ENCODE peak calls at places on chromosome 17, in five cellular contexts. H is naive thymus-derived CD4-positive, alpha-beta T cell; U is right cardiac atrium; J is PC-9; I is RWPE2. M is an unnamed sample.

GRCh38 chr17:1002771-1003555 is 6.0 kb downstream of the TIMM22 start:
- DNase-seq in H (no peak), U (peak; percentile 79), J (no peak), I (no peak), M (no peak)

GRCh38 chr17:42773290-42774035 is at the start of gene VPS25:
- DNase-seq in H (peak; percentile 73), U (peak; percentile 91), J (peak; percentile 65), I (no peak), M (peak; percentile 72)

GRCh38 chr17:73126716-73127473 is 34.4 kb upstream of the SLC39A11 start:
- DNase-seq in H (no peak), U (no peak), J (no peak), I (no peak), M (no peak)

GRCh38 chr17:12691173-12691572 is 25.5 kb downstream of the MYOCD start:
- DNase-seq in H (no peak), U (no peak), J (no peak), I (no peak), M (no peak)

GRCh38 chr17:74842599-74843351 is 16.9 kb downstream of the GRIN2C start:
- DNase-seq in H (no peak), U (peak; percentile 95), J (peak; percentile 74), I (no peak), M (no peak)

GRCh38 chr17:47896672-47897490 is 845 bp downstream of the SP2 start:
- DNase-seq in H (no peak), U (no peak), J (no peak), I (no peak), M (no peak)

GRCh38 chr17:27283057-27283456 is 10.9 kb upstream of the WSB1 start:
- DNase-seq in H (no peak), U (no peak), J (no peak), I (no peak), M (no peak)

GRCh38 chr17:28385037-28385797 is 13.7 kb downstream of the SARM1 start:
- DNase-seq in H (no peak), U (peak; percentile 61), J (peak; percentile 66), I (peak; percentile 38), M (no peak)

GRCh38 chr17:57672205-57672632 is 72.9 kb downstream of the CCDC182 start:
- DNase-seq in H (no peak), U (no peak), J (no peak), I (no peak), M (peak; percentile 76)

GRCh38 chr17:76467366-76467765 is at the start of gene AANAT:
- DNase-seq in H (no peak), U (peak; percentile 55), J (no peak), I (no peak), M (no peak)

GRCh38 chr17:50956750-50957523 is 90.8 kb upstream of the TOB1 start:
- DNase-seq in H (peak; percentile 58), U (peak; percentile 89), J (peak; percentile 58), I (no peak), M (peak; percentile 54)

GRCh38 chr17:28598799-28599310 is at the start of gene SPAG5:
- DNase-seq in H (peak; percentile 93), U (peak; percentile 98), J (peak; percentile 93), I (peak; percentile 93), M (peak; percentile 94)

GRCh38 chr17:40529991-40530390 is 28.6 kb upstream of the TNS4 start:
- DNase-seq in H (no peak), U (no peak), J (no peak), I (peak; percentile 10), M (no peak)

GRCh38 chr17:305090-305976 is 47.3 kb downstream of the RPH3AL start:
- DNase-seq in H (no peak), U (peak; percentile 66), J (no peak), I (peak; percentile 36), M (peak; percentile 39)

GRCh38 chr17:28615260-28615940 is 1.4 kb upstream of the RSKR start:
- DNase-seq in H (no peak), U (no peak), J (no peak), I (no peak), M (no peak)

GRCh38 chr17:44389723-44390202 is 314 bp upstream of the ITGA2B start:
- DNase-seq in H (no peak), U (no peak), J (no peak), I (no peak), M (no peak)

GRCh38 chr17:43967251-43967875 is 13.6 kb upstream of the PYY start:
- DNase-seq in H (no peak), U (no peak), J (no peak), I (no peak), M (no peak)

GRCh38 chr17:54898576-54898975 is 2.1 kb upstream of the TOM1L1 start:
- DNase-seq in H (no peak), U (no peak), J (no peak), I (no peak), M (no peak)

GRCh38 chr17:17836818-17837379 is at the start of gene SREBF1:
- DNase-seq in H (peak; percentile 46), U (peak; percentile 87), J (peak; percentile 72), I (no peak), M (peak; percentile 64)

GRCh38 chr17:77390870-77391269 is 250.1 kb downstream of the SEC14L1 start:
- DNase-seq in H (no peak), U (no peak), J (no peak), I (no peak), M (no peak)

GRCh38 chr17:72456026-72456569 is 335.3 kb downstream of the SOX9 start:
- DNase-seq in H (no peak), U (no peak), J (peak; percentile 86), I (no peak), M (no peak)

GRCh38 chr17:81832608-81833159 is 407 bp downstream of the MCRIP1 start:
- DNase-seq in H (peak; percentile 24), U (peak; percentile 71), J (no peak), I (peak; percentile 74), M (peak; percentile 33)

GRCh38 chr17:4849011-4849536 is 15.9 kb downstream of the MINK1 start:
- DNase-seq in H (no peak), U (no peak), J (peak; percentile 92), I (peak; percentile 85), M (no peak)

GRCh38 chr17:80943346-80944145 is 48.1 kb upstream of the CHMP6 start:
- DNase-seq in H (no peak), U (peak; percentile 43), J (no peak), I (peak; percentile 44), M (no peak)

GRCh38 chr17:50532452-50533024 is at the start of gene EPN3:
- DNase-seq in H (no peak), U (no peak), J (peak; percentile 80), I (no peak), M (no peak)

GRCh38 chr17:2263183-2263954 is 40.2 kb downstream of the SMG6 start:
- DNase-seq in H (peak; percentile 49), U (no peak), J (no peak), I (no peak), M (no peak)

GRCh38 chr17:81437221-81437651 is 42.0 kb downstream of the BAHCC1 start:
- DNase-seq in H (no peak), U (no peak), J (no peak), I (no peak), M (no peak)

GRCh38 chr17:79812206-79812968 is 15.5 kb upstream of the CBX8 start:
- DNase-seq in H (no peak), U (peak; percentile 54), J (no peak), I (no peak), M (no peak)
- H3K4me3 ChIP-seq in H (no peak overlapping the region), U (peak overlapping the region; percentile 61), J (peak overlapping the region; percentile 48), I (no peak overlapping the region), M (no peak overlapping the region)

DNA sequence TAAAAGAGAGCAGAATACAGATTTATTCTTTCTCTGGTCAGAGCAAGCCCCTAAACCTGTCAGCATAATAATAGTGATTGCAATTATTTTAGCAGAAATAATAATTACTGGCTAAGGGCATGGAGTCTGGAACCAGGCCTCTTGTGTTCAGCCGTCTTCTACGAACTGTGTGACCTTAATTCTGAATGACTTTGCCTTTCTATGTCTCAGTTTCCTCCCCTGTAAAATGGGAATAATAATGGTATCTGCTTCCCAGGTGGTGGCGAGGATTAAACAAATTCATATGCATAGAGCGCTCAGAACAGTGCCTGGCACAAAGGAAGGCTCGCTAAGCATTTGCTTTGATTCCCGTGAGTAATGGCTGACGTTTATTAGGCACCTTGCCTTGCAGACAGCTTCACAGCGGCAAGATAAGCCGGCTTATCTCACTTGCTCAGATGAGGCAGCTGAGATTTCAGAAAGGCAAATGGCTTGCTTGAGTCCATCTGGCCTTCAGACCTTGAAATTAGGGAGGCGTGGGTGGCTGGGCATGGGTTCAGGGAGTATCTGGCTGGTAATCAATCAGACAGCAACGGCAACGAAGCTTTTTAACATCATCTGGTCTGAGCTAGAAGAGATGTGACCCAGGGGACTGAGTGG is 33.6 kb downstream of the RAB11FIP4 start:
- DNase-seq in H (no peak), U (no peak), J (no peak), I (no peak), M (no peak)
- H3K4me3 ChIP-seq in H (no peak overlapping the region), U (no peak overlapping the region), J (no peak overlapping the region), I (no peak overlapping the region), M (no peak overlapping the region)

DNA sequence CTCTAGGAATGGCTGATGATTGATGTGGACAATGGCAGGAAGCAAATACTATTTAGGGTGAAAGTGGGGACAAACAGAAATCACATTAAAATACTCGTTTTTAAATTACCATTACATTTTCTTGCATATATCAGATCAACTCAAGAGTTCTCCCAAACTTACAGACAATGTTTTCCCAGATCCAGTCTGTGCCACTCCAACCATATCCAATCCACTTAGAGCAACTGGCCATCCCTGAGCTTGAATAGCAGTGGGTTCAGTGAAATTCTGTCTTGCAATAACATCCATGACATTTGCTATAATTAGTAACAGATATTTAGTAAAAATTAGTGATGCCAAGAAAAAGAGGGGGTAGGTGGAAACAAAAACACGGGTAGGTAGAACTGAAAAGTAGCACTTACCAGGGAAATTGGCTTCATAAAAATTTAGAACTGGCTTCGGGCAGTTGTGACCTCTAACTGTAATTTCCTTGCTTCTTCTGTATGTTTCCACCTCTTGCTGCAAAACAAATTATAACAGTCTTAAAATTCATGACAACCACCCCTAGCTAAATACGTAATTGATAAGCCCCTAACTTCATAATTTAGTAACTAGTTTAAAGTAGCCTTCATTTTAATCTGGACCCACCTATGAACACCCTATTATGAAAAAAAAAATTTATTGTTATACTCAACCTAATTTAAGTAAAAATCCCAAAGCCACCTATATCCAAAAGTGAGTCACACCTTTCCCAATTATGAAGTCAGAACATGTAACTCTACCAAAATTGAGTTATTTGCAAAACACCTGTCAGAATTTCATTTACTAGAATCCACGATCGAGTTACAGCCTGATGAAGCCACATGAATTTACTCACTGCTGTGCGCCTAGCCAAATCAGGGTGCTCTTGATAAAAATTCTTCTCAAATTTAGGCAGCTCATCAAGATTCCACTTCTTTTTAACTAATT is 2.0 kb downstream of the DDX5 start:
- DNase-seq in H (no peak), U (no peak), J (no peak), I (no peak), M (no peak)
- H3K4me3 ChIP-seq in H (peak overlapping the region; percentile 98), U (peak overlapping the region; percentile 95), J (peak overlapping the region; percentile 100), I (peak overlapping the region; percentile 85), M (peak overlapping the region; percentile 91)

DNA sequence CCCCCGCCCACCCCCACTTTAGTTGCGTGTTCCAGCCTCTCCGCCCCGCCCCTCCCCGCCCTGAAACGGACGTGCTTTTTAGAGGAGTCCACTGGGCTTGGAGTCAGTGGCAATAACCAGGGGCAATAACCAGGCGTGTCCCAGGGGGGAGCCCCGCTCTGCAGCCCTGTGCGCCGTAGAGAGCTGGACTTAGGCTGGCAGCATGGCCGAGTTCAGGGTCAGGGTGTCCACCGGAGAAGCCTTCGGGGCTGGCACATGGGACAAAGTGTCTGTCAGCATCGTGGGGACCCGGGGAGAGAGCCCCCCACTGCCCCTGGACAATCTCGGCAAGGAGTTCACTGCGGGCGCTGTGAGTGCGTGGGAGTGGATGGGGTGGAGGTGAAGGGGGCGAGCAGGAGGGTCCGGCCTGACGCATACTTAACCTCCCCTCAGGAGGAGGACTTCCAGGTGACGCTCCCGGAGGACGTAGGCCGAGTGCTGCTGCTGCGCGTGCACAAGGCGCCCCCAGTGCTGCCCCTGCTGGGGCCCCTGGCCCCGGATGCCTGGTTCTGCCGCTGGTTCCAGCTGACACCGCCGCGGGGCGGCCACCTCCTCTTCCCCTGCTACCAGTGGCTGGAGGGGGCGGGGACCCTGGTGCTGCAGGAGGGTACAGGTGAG is at the start of gene ALOX15B:
- DNase-seq in H (no peak), U (peak; percentile 67), J (no peak), I (no peak), M (no peak)
- H3K4me3 ChIP-seq in H (no peak within 1 kb of the TSS), U (no peak within 1 kb of the TSS), J (no peak within 1 kb of the TSS), I (peak within 1 kb of the TSS; percentile 21), M (no peak within 1 kb of the TSS)